ENCODE peak calls at places on chromosomes 16 and 17, in four cellular contexts. P is H1; R is effector memory CD4-positive, alpha-beta T cell; L is ascending aorta. M is an unnamed sample. For H3K4me1, the result is how much of the 10 kb centered on the place peaks cover.

GRCh38 chr17:4498461-4499397 is at the start of gene SPNS2:
- DNase-seq in P (no peak), R (peak), L (peak), M (peak)

GRCh38 chr16:68608330-68608729 is 36.8 kb upstream of the CDH3 start:
- DNase-seq in P (no peak), R (no peak), L (no peak), M (no peak)

GRCh38 chr17:7654832-7655540 is 4.3 kb downstream of the ATP1B2 start:
- DNase-seq in P (no peak), R (no peak), L (no peak), M (no peak)

GRCh38 chr17:17419621-17420020 is 57.2 kb upstream of the MED9 start:
- DNase-seq in P (no peak), R (no peak), L (no peak), M (no peak)

GRCh38 chr17:75509528-75510258 is 5.6 kb downstream of the CASKIN2 start:
- DNase-seq in P (no peak), R (no peak), L (no peak), M (no peak)

GRCh38 chr17:63249256-63250006 is 196.7 kb downstream of the CYB561 start:
- DNase-seq in P (no peak), R (no peak), L (no peak), M (no peak)

GRCh38 chr17:37137070-37137610 is 188.4 kb downstream of the AATF start:
- DNase-seq in P (no peak), R (no peak), L (no peak), M (no peak)

GRCh38 chr17:31446195-31446967 is 54.9 kb downstream of the RAB11FIP4 start:
- DNase-seq in P (no peak), R (no peak), L (no peak), M (no peak)

GRCh38 chr16:85253127-85253941 is 141.1 kb upstream of the CIBAR2 start:
- DNase-seq in P (no peak), R (no peak), L (no peak), M (peak)

GRCh38 chr17:13597723-13598347 is 3.9 kb downstream of the HS3ST3A1 start:
- DNase-seq in P (no peak), R (no peak), L (no peak), M (no peak)

GRCh38 chr17:40775945-40776344 is 3.9 kb upstream of the KRT26 start:
- DNase-seq in P (no peak), R (no peak), L (no peak), M (no peak)

GRCh38 chr17:2615882-2616281 is 22.4 kb downstream of the PAFAH1B1 start:
- DNase-seq in P (no peak), R (no peak), L (no peak), M (no peak)

GRCh38 chr17:2610640-2611175 is 17.3 kb downstream of the PAFAH1B1 start:
- DNase-seq in P (no peak), R (no peak), L (no peak), M (no peak)

GRCh38 chr17:2611627-2612026 is 18.2 kb downstream of the PAFAH1B1 start:
- DNase-seq in P (no peak), R (no peak), L (no peak), M (no peak)

GRCh38 chr17:2612630-2613029 is 19.2 kb downstream of the PAFAH1B1 start:
- DNase-seq in P (no peak), R (no peak), L (no peak), M (no peak)

GRCh38 chr17:2613089-2613808 is 19.8 kb downstream of the PAFAH1B1 start:
- DNase-seq in P (no peak), R (no peak), L (no peak), M (no peak)
- H3K4me1 ChIP-seq in P (under half), R (under half), L (under half), M (half or more)

GRCh38 chr17:81921531-81921862 is 3.5 kb upstream of the SIRT7 start:
- DNase-seq in P (no peak), R (no peak), L (no peak), M (no peak)
- H3K4me1 ChIP-seq in P (under half), R (under half), L (half or more), M (under half)

GRCh38 chr16:4004206-4004605 is 112.0 kb downstream of the ADCY9 start:
- DNase-seq in P (no peak), R (no peak), L (no peak), M (no peak)
- H3K4me1 ChIP-seq in P (under half), R (under half), L (under half), M (under half)

DNA sequence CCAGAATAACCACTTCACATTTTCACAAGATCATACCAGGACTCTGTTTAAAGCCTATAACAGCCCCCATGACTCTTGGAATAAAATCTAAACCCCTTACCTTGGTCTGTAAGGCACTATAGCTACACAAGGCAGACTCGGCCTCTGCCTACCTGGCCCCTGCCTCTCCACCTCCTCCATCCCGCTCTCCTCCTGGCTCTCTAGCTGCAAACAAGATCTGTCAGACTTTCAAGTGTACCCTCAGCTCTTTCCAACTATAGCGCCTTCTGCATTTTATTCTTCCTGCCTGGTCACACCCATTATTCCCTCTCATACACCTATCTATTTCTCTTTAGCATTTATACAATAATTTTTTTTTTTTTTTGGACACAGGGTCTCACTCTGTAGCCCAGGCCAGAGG is 8.2 kb downstream of the USP31 start:
- DNase-seq in P (no peak), R (no peak), L (no peak), M (no peak)
- H3K4me1 ChIP-seq in P (under half), R (under half), L (under half), M (under half)

DNA sequence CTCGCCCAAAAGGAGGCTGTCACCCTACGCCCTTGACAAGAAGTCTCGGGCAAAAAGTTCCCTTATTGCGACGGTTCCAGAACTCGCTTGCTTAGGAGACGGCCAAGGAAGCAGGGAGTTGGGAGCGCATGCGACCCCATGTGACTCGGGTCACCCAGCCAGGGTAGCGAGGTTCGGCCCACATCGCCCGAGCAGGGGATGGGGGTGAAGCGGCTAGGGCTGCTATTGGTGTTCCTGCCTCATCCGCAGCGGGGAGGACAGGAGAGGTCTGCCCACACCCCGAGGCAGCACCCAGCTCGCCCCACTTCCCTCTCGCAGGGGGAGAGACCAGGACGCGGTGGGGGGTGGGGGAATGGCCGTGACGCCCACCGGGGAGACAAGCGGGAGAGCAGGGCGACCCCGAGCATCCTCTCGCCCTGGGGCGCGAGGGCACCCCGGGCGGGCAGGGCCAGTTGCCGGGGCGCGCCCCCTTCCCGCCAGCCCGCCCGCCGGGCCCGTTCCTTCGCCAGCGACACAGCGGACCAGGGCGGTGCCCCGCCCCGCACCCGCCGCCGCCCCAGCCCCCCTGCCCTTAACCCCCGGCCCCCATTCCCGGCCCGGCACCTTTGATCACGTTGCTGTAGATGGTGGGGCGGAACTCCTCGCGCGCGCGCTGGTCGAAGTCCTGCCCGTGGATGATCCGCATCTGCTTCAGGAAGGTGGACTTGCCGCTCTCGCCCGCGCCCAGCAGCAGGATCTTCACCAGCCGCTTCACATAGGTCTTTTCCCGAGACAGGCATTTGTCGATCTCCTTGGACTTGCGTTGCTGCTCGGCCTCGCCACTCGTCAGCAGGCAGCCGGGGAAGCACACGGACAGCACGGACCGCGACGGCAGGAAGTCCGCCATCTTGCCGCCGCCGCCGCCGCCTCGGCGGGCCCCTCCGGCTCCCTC is 567 bp downstream of the GNA13 start:
- DNase-seq in P (no peak), R (peak), L (peak), M (peak)
- H3K4me1 ChIP-seq in P (under half), R (under half), L (under half), M (under half)

M was measured in CD4-positive, alpha-beta memory T cell.